ENCODE peak calls at places on chromosomes 12 and 14, in four cellular contexts. W, L, P and E are unnamed samples.

GRCh38 chr12:81942588-81942987 is 183.4 kb upstream of the PPFIA2 start:
- DNase-seq in W (no peak), L (no peak), P (no peak), E (no peak)

GRCh38 chr12:131283191-131283861 is 329.6 kb downstream of the ADGRD1 start:
- DNase-seq in W (peak; percentile 20), L (no peak), P (peak; percentile 59), E (no peak)

GRCh38 chr14:30656190-30656632 is 34.1 kb downstream of the SCFD1 start:
- DNase-seq in W (no peak), L (no peak), P (no peak), E (peak; percentile 53)

GRCh38 chr12:22431693-22432251 is 97.3 kb upstream of the ST8SIA1 start:
- DNase-seq in W (no peak), L (no peak), P (no peak), E (no peak)

GRCh38 chr14:75514673-75515630 is 7.3 kb upstream of the BATF start:
- DNase-seq in W (peak; percentile 64), L (no peak), P (peak; percentile 73), E (no peak)

GRCh38 chr12:115355301-115355700 is 671.3 kb upstream of the TBX3 start:
- DNase-seq in W (no peak), L (no peak), P (no peak), E (no peak)

GRCh38 chr14:32713856-32714255 is 224.8 kb upstream of the NPAS3 start:
- DNase-seq in W (no peak), L (no peak), P (no peak), E (no peak)

GRCh38 chr12:95336387-95337067 is 118.9 kb downstream of the VEZT start:
- DNase-seq in W (no peak), L (peak; percentile 54), P (no peak), E (peak; percentile 77)

GRCh38 chr12:9727813-9728212 is 5.1 kb downstream of the CLECL1 start:
- DNase-seq in W (no peak), L (no peak), P (no peak), E (no peak)

GRCh38 chr12:91565246-91565645 is 382.6 kb upstream of the DCN start:
- DNase-seq in W (no peak), L (no peak), P (no peak), E (no peak)

GRCh38 chr14:89303452-89304435 is 113.3 kb downstream of the FOXN3 start:
- DNase-seq in W (no peak), L (peak; percentile 72), P (peak; percentile 59), E (no peak)

GRCh38 chr12:127165567-127166392 is 1101.2 kb upstream of the TMEM132C start:
- DNase-seq in W (peak; percentile 37), L (peak; percentile 43), P (peak; percentile 94), E (peak; percentile 53)

GRCh38 chr12:64968989-64969819 is 144.8 kb downstream of the TBC1D30 start:
- DNase-seq in W (no peak), L (no peak), P (no peak), E (peak; percentile 11)

GRCh38 chr14:58724702-58725101 is 86.9 kb downstream of the DACT1 start:
- DNase-seq in W (no peak), L (no peak), P (no peak), E (no peak)

GRCh38 chr12:78674311-78675085 is 190.1 kb upstream of the SYT1 start:
- DNase-seq in W (no peak), L (no peak), P (no peak), E (no peak)

GRCh38 chr12:92938623-92939022 is 9.5 kb upstream of the EEA1 start:
- DNase-seq in W (no peak), L (no peak), P (no peak), E (no peak)

GRCh38 chr12:68102731-68103130 is 56.8 kb downstream of the IFNG start:
- DNase-seq in W (no peak), L (no peak), P (no peak), E (no peak)

GRCh38 chr12:46303039-46303666 is 34.3 kb upstream of the SLC38A1 start:
- DNase-seq in W (peak; percentile 42), L (no peak), P (no peak), E (peak; percentile 56)

GRCh38 chr12:83958997-83959396 is 953.6 kb downstream of the SLC6A15 start:
- DNase-seq in W (no peak), L (no peak), P (no peak), E (no peak)

GRCh38 chr12:132771126-132771838 is 9.7 kb upstream of the ANKLE2 start:
- DNase-seq in W (no peak), L (no peak), P (no peak), E (no peak)

GRCh38 chr12:1281683-1282366 is 290.8 kb downstream of the ERC1 start:
- DNase-seq in W (no peak), L (no peak), P (no peak), E (no peak)

GRCh38 chr14:22122227-22123187 is 448.9 kb upstream of the OR4E1 start:
- DNase-seq in W (no peak), L (no peak), P (no peak), E (peak; percentile 26)

GRCh38 chr14:81784084-81784483 is 250.4 kb upstream of the SEL1L start:
- DNase-seq in W (no peak), L (no peak), P (no peak), E (no peak)

GRCh38 chr12:1099158-1099557 is 108.1 kb downstream of the ERC1 start:
- DNase-seq in W (no peak), L (no peak), P (no peak), E (no peak)

GRCh38 chr14:85247071-85247470 is 282.9 kb upstream of the FLRT2 start:
- DNase-seq in W (no peak), L (no peak), P (no peak), E (no peak)

GRCh38 chr12:1532796-1533195 is 61.6 kb downstream of the FBXL14 start:
- DNase-seq in W (no peak), L (no peak), P (no peak), E (no peak)

GRCh38 chr12:127582074-127582473 is 684.9 kb upstream of the TMEM132C start:
- DNase-seq in W (no peak), L (no peak), P (no peak), E (no peak)

GRCh38 chr12:80178846-80179245 is 79.5 kb downstream of the OTOGL start:
- DNase-seq in W (no peak), L (no peak), P (no peak), E (no peak)